ENCODE peak calls at places on chromosomes 13 and 19, in nine cellular contexts. One of them, this sample, is unnamed.

GRCh38 chr19:5309438-5310204 is 31.0 kb downstream of the PTPRS start:
- DNase-seq in suprapubic skin: no peak
- DNase-seq in stimulated activated CD4-positive, alpha-beta T cell treated with anti-CD3 and anti-CD28 coated beads, Interleukin-1b, Interleukin-23, amount 100 ng/mL, for 4 hours: no peak
- DNase-seq in MG63: no peak
- DNase-seq in activated gamma-delta T cell treated with Interleukin-2 at 50 U/mL for 16 hours: no peak
- DNase-seq in endothelial cell: no peak
- DNase-seq in fibroblast of the conjunctiva: no peak
- DNase-seq in activated CD4-positive, alpha-beta T cell treated with anti-CD3 and anti-CD28 coated beads, Interleukin-2, amount 10 ng/mL, durations not matched to agents 7 days and 5 days: no peak
- DNase-seq in Caco-2: no peak
- DNase-seq in this sample: no peak

GRCh38 chr13:42272115-42272756 is at the start of gene AKAP11:
- DNase-seq in activated CD4-positive, alpha-beta T cell treated with anti-CD3 and anti-CD28 coated beads, Interleukin-2, amount 10 ng/mL, durations not matched to agents 7 days and 5 days: peak; percentile 46
- DNase-seq in stimulated activated CD4-positive, alpha-beta T cell treated with anti-CD3 and anti-CD28 coated beads, Interleukin-1b, Interleukin-23, amount 100 ng/mL, for 4 hours: peak; percentile 24
- DNase-seq in activated gamma-delta T cell treated with Interleukin-2 at 50 U/mL for 16 hours: peak; percentile 40
- DNase-seq in Caco-2: peak; percentile 44
- DNase-seq in endothelial cell: peak; percentile 61
- DNase-seq in suprapubic skin: peak; percentile 84
- DNase-seq in fibroblast of the conjunctiva: no peak
- DNase-seq in MG63: peak; percentile 37
- DNase-seq in this sample: no peak

GRCh38 chr19:55373993-55374757 is 2.5 kb upstream of the TMEM190 start:
- DNase-seq in fibroblast of the conjunctiva: no peak
- DNase-seq in MG63: no peak
- DNase-seq in activated gamma-delta T cell treated with Interleukin-2 at 50 U/mL for 16 hours: no peak
- DNase-seq in Caco-2: no peak
- DNase-seq in activated CD4-positive, alpha-beta T cell treated with anti-CD3 and anti-CD28 coated beads, Interleukin-2, amount 10 ng/mL, durations not matched to agents 7 days and 5 days: no peak
- DNase-seq in suprapubic skin: no peak
- DNase-seq in stimulated activated CD4-positive, alpha-beta T cell treated with anti-CD3 and anti-CD28 coated beads, Interleukin-1b, Interleukin-23, amount 100 ng/mL, for 4 hours: no peak
- DNase-seq in endothelial cell: no peak
- DNase-seq in this sample: no peak

GRCh38 chr19:16111909-16112752 is 442 bp downstream of the RAB8A start:
- DNase-seq in MG63: no peak
- DNase-seq in endothelial cell: no peak
- DNase-seq in activated CD4-positive, alpha-beta T cell treated with anti-CD3 and anti-CD28 coated beads, Interleukin-2, amount 10 ng/mL, durations not matched to agents 7 days and 5 days: no peak
- DNase-seq in activated gamma-delta T cell treated with Interleukin-2 at 50 U/mL for 16 hours: no peak
- DNase-seq in Caco-2: no peak
- DNase-seq in fibroblast of the conjunctiva: no peak
- DNase-seq in suprapubic skin: no peak
- DNase-seq in stimulated activated CD4-positive, alpha-beta T cell treated with anti-CD3 and anti-CD28 coated beads, Interleukin-1b, Interleukin-23, amount 100 ng/mL, for 4 hours: no peak
- DNase-seq in this sample: no peak

GRCh38 chr13:20118268-20119140 is 42.3 kb downstream of the GJA3 start:
- DNase-seq in MG63: peak; percentile 52
- DNase-seq in fibroblast of the conjunctiva: no peak
- DNase-seq in activated gamma-delta T cell treated with Interleukin-2 at 50 U/mL for 16 hours: peak; percentile 35
- DNase-seq in suprapubic skin: peak; percentile 80
- DNase-seq in activated CD4-positive, alpha-beta T cell treated with anti-CD3 and anti-CD28 coated beads, Interleukin-2, amount 10 ng/mL, durations not matched to agents 7 days and 5 days: peak; percentile 51
- DNase-seq in stimulated activated CD4-positive, alpha-beta T cell treated with anti-CD3 and anti-CD28 coated beads, Interleukin-1b, Interleukin-23, amount 100 ng/mL, for 4 hours: peak; percentile 38
- DNase-seq in endothelial cell: peak; percentile 34
- DNase-seq in Caco-2: peak; percentile 37
- DNase-seq in this sample: no peak

GRCh38 chr19:7294571-7295212 is 478 bp upstream of the INSR start:
- DNase-seq in fibroblast of the conjunctiva: peak; percentile 4
- DNase-seq in stimulated activated CD4-positive, alpha-beta T cell treated with anti-CD3 and anti-CD28 coated beads, Interleukin-1b, Interleukin-23, amount 100 ng/mL, for 4 hours: no peak
- DNase-seq in MG63: peak; percentile 65
- DNase-seq in Caco-2: peak; percentile 81
- DNase-seq in activated CD4-positive, alpha-beta T cell treated with anti-CD3 and anti-CD28 coated beads, Interleukin-2, amount 10 ng/mL, durations not matched to agents 7 days and 5 days: peak; percentile 10
- DNase-seq in suprapubic skin: peak; percentile 82
- DNase-seq in endothelial cell: peak; percentile 46
- DNase-seq in activated gamma-delta T cell treated with Interleukin-2 at 50 U/mL for 16 hours: no peak
- DNase-seq in this sample: peak; percentile 43

GRCh38 chr19:53554804-53555203 is 16.9 kb downstream of the ZNF331 start:
- DNase-seq in activated CD4-positive, alpha-beta T cell treated with anti-CD3 and anti-CD28 coated beads, Interleukin-2, amount 10 ng/mL, durations not matched to agents 7 days and 5 days: no peak
- DNase-seq in activated gamma-delta T cell treated with Interleukin-2 at 50 U/mL for 16 hours: no peak
- DNase-seq in Caco-2: no peak
- DNase-seq in stimulated activated CD4-positive, alpha-beta T cell treated with anti-CD3 and anti-CD28 coated beads, Interleukin-1b, Interleukin-23, amount 100 ng/mL, for 4 hours: no peak
- DNase-seq in MG63: no peak
- DNase-seq in suprapubic skin: no peak
- DNase-seq in endothelial cell: no peak
- DNase-seq in fibroblast of the conjunctiva: no peak
- DNase-seq in this sample: no peak

GRCh38 chr13:110070511-110071120 is 236.3 kb downstream of the COL4A1 start:
- DNase-seq in fibroblast of the conjunctiva: peak; percentile 38
- DNase-seq in Caco-2: no peak
- DNase-seq in activated CD4-positive, alpha-beta T cell treated with anti-CD3 and anti-CD28 coated beads, Interleukin-2, amount 10 ng/mL, durations not matched to agents 7 days and 5 days: no peak
- DNase-seq in suprapubic skin: no peak
- DNase-seq in MG63: no peak
- DNase-seq in endothelial cell: no peak
- DNase-seq in activated gamma-delta T cell treated with Interleukin-2 at 50 U/mL for 16 hours: no peak
- DNase-seq in stimulated activated CD4-positive, alpha-beta T cell treated with anti-CD3 and anti-CD28 coated beads, Interleukin-1b, Interleukin-23, amount 100 ng/mL, for 4 hours: no peak
- DNase-seq in this sample: no peak

GRCh38 chr13:30759748-30760147 is 24.4 kb downstream of the ALOX5AP start:
- DNase-seq in endothelial cell: no peak
- DNase-seq in suprapubic skin: no peak
- DNase-seq in fibroblast of the conjunctiva: no peak
- DNase-seq in stimulated activated CD4-positive, alpha-beta T cell treated with anti-CD3 and anti-CD28 coated beads, Interleukin-1b, Interleukin-23, amount 100 ng/mL, for 4 hours: no peak
- DNase-seq in MG63: no peak
- DNase-seq in Caco-2: no peak
- DNase-seq in activated gamma-delta T cell treated with Interleukin-2 at 50 U/mL for 16 hours: no peak
- DNase-seq in activated CD4-positive, alpha-beta T cell treated with anti-CD3 and anti-CD28 coated beads, Interleukin-2, amount 10 ng/mL, durations not matched to agents 7 days and 5 days: no peak
- DNase-seq in this sample: no peak

GRCh38 chr19:18529782-18530181 is 7.9 kb upstream of the ELL start:
- DNase-seq in suprapubic skin: no peak
- DNase-seq in MG63: peak; percentile 29
- DNase-seq in activated CD4-positive, alpha-beta T cell treated with anti-CD3 and anti-CD28 coated beads, Interleukin-2, amount 10 ng/mL, durations not matched to agents 7 days and 5 days: no peak
- DNase-seq in stimulated activated CD4-positive, alpha-beta T cell treated with anti-CD3 and anti-CD28 coated beads, Interleukin-1b, Interleukin-23, amount 100 ng/mL, for 4 hours: no peak
- DNase-seq in Caco-2: no peak
- DNase-seq in endothelial cell: no peak
- DNase-seq in activated gamma-delta T cell treated with Interleukin-2 at 50 U/mL for 16 hours: no peak
- DNase-seq in fibroblast of the conjunctiva: no peak
- DNase-seq in this sample: no peak

GRCh38 chr13:50646070-50646469 is 197.4 kb downstream of the DLEU7 start:
- DNase-seq in activated CD4-positive, alpha-beta T cell treated with anti-CD3 and anti-CD28 coated beads, Interleukin-2, amount 10 ng/mL, durations not matched to agents 7 days and 5 days: no peak
- DNase-seq in activated gamma-delta T cell treated with Interleukin-2 at 50 U/mL for 16 hours: no peak
- DNase-seq in endothelial cell: no peak
- DNase-seq in fibroblast of the conjunctiva: no peak
- DNase-seq in stimulated activated CD4-positive, alpha-beta T cell treated with anti-CD3 and anti-CD28 coated beads, Interleukin-1b, Interleukin-23, amount 100 ng/mL, for 4 hours: no peak
- DNase-seq in MG63: no peak
- DNase-seq in suprapubic skin: no peak
- DNase-seq in Caco-2: no peak
- DNase-seq in this sample: no peak

GRCh38 chr19:3142938-3143337 is 7.1 kb downstream of the GNA15 start:
- DNase-seq in suprapubic skin: no peak
- DNase-seq in activated CD4-positive, alpha-beta T cell treated with anti-CD3 and anti-CD28 coated beads, Interleukin-2, amount 10 ng/mL, durations not matched to agents 7 days and 5 days: no peak
- DNase-seq in stimulated activated CD4-positive, alpha-beta T cell treated with anti-CD3 and anti-CD28 coated beads, Interleukin-1b, Interleukin-23, amount 100 ng/mL, for 4 hours: no peak
- DNase-seq in fibroblast of the conjunctiva: no peak
- DNase-seq in Caco-2: no peak
- DNase-seq in activated gamma-delta T cell treated with Interleukin-2 at 50 U/mL for 16 hours: no peak
- DNase-seq in MG63: no peak
- DNase-seq in endothelial cell: no peak
- DNase-seq in this sample: no peak

GRCh38 chr13:97005631-97006262 is 11.5 kb upstream of the OXGR1 start:
- DNase-seq in Caco-2: no peak
- DNase-seq in stimulated activated CD4-positive, alpha-beta T cell treated with anti-CD3 and anti-CD28 coated beads, Interleukin-1b, Interleukin-23, amount 100 ng/mL, for 4 hours: no peak
- DNase-seq in fibroblast of the conjunctiva: no peak
- DNase-seq in activated gamma-delta T cell treated with Interleukin-2 at 50 U/mL for 16 hours: no peak
- DNase-seq in endothelial cell: no peak
- DNase-seq in MG63: no peak
- DNase-seq in suprapubic skin: no peak
- DNase-seq in activated CD4-positive, alpha-beta T cell treated with anti-CD3 and anti-CD28 coated beads, Interleukin-2, amount 10 ng/mL, durations not matched to agents 7 days and 5 days: no peak
- DNase-seq in this sample: no peak

GRCh38 chr19:39113199-39113598 is 12.4 kb upstream of the PAK4 start:
- DNase-seq in stimulated activated CD4-positive, alpha-beta T cell treated with anti-CD3 and anti-CD28 coated beads, Interleukin-1b, Interleukin-23, amount 100 ng/mL, for 4 hours: no peak
- DNase-seq in activated CD4-positive, alpha-beta T cell treated with anti-CD3 and anti-CD28 coated beads, Interleukin-2, amount 10 ng/mL, durations not matched to agents 7 days and 5 days: no peak
- DNase-seq in endothelial cell: no peak
- DNase-seq in Caco-2: no peak
- DNase-seq in activated gamma-delta T cell treated with Interleukin-2 at 50 U/mL for 16 hours: no peak
- DNase-seq in suprapubic skin: no peak
- DNase-seq in MG63: no peak
- DNase-seq in fibroblast of the conjunctiva: no peak
- DNase-seq in this sample: no peak

GRCh38 chr13:23637813-23638212 is 67.6 kb downstream of the TNFRSF19 start:
- DNase-seq in stimulated activated CD4-positive, alpha-beta T cell treated with anti-CD3 and anti-CD28 coated beads, Interleukin-1b, Interleukin-23, amount 100 ng/mL, for 4 hours: no peak
- DNase-seq in MG63: no peak
- DNase-seq in fibroblast of the conjunctiva: no peak
- DNase-seq in Caco-2: no peak
- DNase-seq in activated CD4-positive, alpha-beta T cell treated with anti-CD3 and anti-CD28 coated beads, Interleukin-2, amount 10 ng/mL, durations not matched to agents 7 days and 5 days: no peak
- DNase-seq in activated gamma-delta T cell treated with Interleukin-2 at 50 U/mL for 16 hours: no peak
- DNase-seq in suprapubic skin: no peak
- DNase-seq in endothelial cell: no peak
- DNase-seq in this sample: no peak

GRCh38 chr19:47351545-47351944 is 2.4 kb downstream of the DHX34 start:
- DNase-seq in activated gamma-delta T cell treated with Interleukin-2 at 50 U/mL for 16 hours: no peak
- DNase-seq in fibroblast of the conjunctiva: no peak
- DNase-seq in suprapubic skin: no peak
- DNase-seq in stimulated activated CD4-positive, alpha-beta T cell treated with anti-CD3 and anti-CD28 coated beads, Interleukin-1b, Interleukin-23, amount 100 ng/mL, for 4 hours: no peak
- DNase-seq in activated CD4-positive, alpha-beta T cell treated with anti-CD3 and anti-CD28 coated beads, Interleukin-2, amount 10 ng/mL, durations not matched to agents 7 days and 5 days: no peak
- DNase-seq in MG63: peak; percentile 26
- DNase-seq in Caco-2: no peak
- DNase-seq in endothelial cell: no peak
- DNase-seq in this sample: no peak

GRCh38 chr13:100439247-100439955 is 149.2 kb downstream of the GGACT start:
- DNase-seq in MG63: no peak
- DNase-seq in activated CD4-positive, alpha-beta T cell treated with anti-CD3 and anti-CD28 coated beads, Interleukin-2, amount 10 ng/mL, durations not matched to agents 7 days and 5 days: no peak
- DNase-seq in fibroblast of the conjunctiva: no peak
- DNase-seq in activated gamma-delta T cell treated with Interleukin-2 at 50 U/mL for 16 hours: no peak
- DNase-seq in Caco-2: no peak
- DNase-seq in endothelial cell: no peak
- DNase-seq in suprapubic skin: no peak
- DNase-seq in stimulated activated CD4-positive, alpha-beta T cell treated with anti-CD3 and anti-CD28 coated beads, Interleukin-1b, Interleukin-23, amount 100 ng/mL, for 4 hours: no peak
- DNase-seq in this sample: no peak

This sample was measured in HuH-7.